ENCODE peak calls at places on chromosomes 5 and 9, in four cellular contexts. One of them, this sample, is unnamed.

GRCh38 chr9:35909687-35910612 is 660 bp downstream of the SPAAR start:
- DNase-seq in RWPE1: no peak
- DNase-seq in AG20443: no peak
- DNase-seq in Calu3: no peak
- DNase-seq in this sample: peak; percentile 67

GRCh38 chr5:60842859-60843692 is 993 bp downstream of the ELOVL7 start:
- DNase-seq in Calu3: peak; percentile 26
- DNase-seq in AG20443: peak; percentile 35
- DNase-seq in RWPE1: peak; percentile 51
- DNase-seq in this sample: no peak

GRCh38 chr5:116478461-116478860 is 96.2 kb downstream of the SEMA6A start:
- DNase-seq in AG20443: no peak
- DNase-seq in Calu3: no peak
- DNase-seq in RWPE1: no peak
- DNase-seq in this sample: no peak

GRCh38 chr5:83718195-83718825 is 2.3 kb downstream of the HAPLN1 start:
- DNase-seq in Calu3: peak; percentile 69
- DNase-seq in RWPE1: peak; percentile 72
- DNase-seq in AG20443: peak; percentile 63
- DNase-seq in this sample: no peak

GRCh38 chr9:22808876-22809275 is 362.3 kb downstream of the DMRTA1 start:
- DNase-seq in AG20443: no peak
- DNase-seq in Calu3: no peak
- DNase-seq in RWPE1: no peak
- DNase-seq in this sample: no peak

GRCh38 chr9:132210472-132211145 is 48.8 kb downstream of the NTNG2 start:
- DNase-seq in AG20443: no peak
- DNase-seq in RWPE1: peak; percentile 70
- DNase-seq in Calu3: no peak
- DNase-seq in this sample: no peak

GRCh38 chr5:91277093-91277626 is 106.0 kb downstream of the ARRDC3 start:
- DNase-seq in RWPE1: no peak
- DNase-seq in AG20443: no peak
- DNase-seq in Calu3: no peak
- DNase-seq in this sample: no peak

GRCh38 chr5:10856646-10857332 is 95.8 kb upstream of the DAP start:
- DNase-seq in RWPE1: peak; percentile 27
- DNase-seq in Calu3: peak; percentile 70
- DNase-seq in AG20443: peak; percentile 80
- DNase-seq in this sample: peak; percentile 38

GRCh38 chr5:151024440-151024839 is 4.0 kb downstream of the GPX3 start:
- DNase-seq in Calu3: no peak
- DNase-seq in AG20443: no peak
- DNase-seq in RWPE1: no peak
- DNase-seq in this sample: no peak

GRCh38 chr5:42851441-42851840 is 39.7 kb upstream of the SELENOP start:
- DNase-seq in AG20443: no peak
- DNase-seq in RWPE1: no peak
- DNase-seq in Calu3: no peak
- DNase-seq in this sample: no peak

GRCh38 chr5:168332042-168332441 is 40.6 kb downstream of the WWC1 start:
- DNase-seq in RWPE1: no peak
- DNase-seq in Calu3: no peak
- DNase-seq in AG20443: no peak
- DNase-seq in this sample: no peak

GRCh38 chr5:9408964-9409363 is 136.9 kb downstream of the SEMA5A start:
- DNase-seq in RWPE1: no peak
- DNase-seq in AG20443: no peak
- DNase-seq in Calu3: no peak
- DNase-seq in this sample: no peak

GRCh38 chr5:34914671-34915138 is 599 bp downstream of the RAD1 start:
- DNase-seq in Calu3: no peak
- DNase-seq in RWPE1: no peak
- DNase-seq in AG20443: peak; percentile 18
- DNase-seq in this sample: peak; percentile 30

GRCh38 chr5:57211039-57211438 is 37.2 kb downstream of the GPBP1 start:
- DNase-seq in Calu3: no peak
- DNase-seq in RWPE1: no peak
- DNase-seq in AG20443: no peak
- DNase-seq in this sample: no peak

GRCh38 chr5:140073296-140073695 is 30.2 kb upstream of the NRG2 start:
- DNase-seq in AG20443: peak; percentile 21
- DNase-seq in RWPE1: peak; percentile 45
- DNase-seq in Calu3: no peak
- DNase-seq in this sample: no peak

GRCh38 chr5:75389430-75389829 is 52.4 kb downstream of the HMGCR start:
- DNase-seq in Calu3: no peak
- DNase-seq in RWPE1: no peak
- DNase-seq in AG20443: no peak
- DNase-seq in this sample: no peak

GRCh38 chr5:79193643-79194042 is 42.3 kb upstream of the JMY start:
- DNase-seq in RWPE1: peak; percentile 32
- DNase-seq in AG20443: peak; percentile 31
- DNase-seq in Calu3: peak; percentile 30
- DNase-seq in this sample: no peak

GRCh38 chr9:133050142-133050541 is 11.6 kb upstream of the CEL start:
- DNase-seq in RWPE1: no peak
- DNase-seq in AG20443: no peak
- DNase-seq in Calu3: no peak
- DNase-seq in this sample: no peak

GRCh38 chr5:8333445-8333844 is 464.5 kb downstream of the MTRR start:
- DNase-seq in AG20443: no peak
- DNase-seq in RWPE1: no peak
- DNase-seq in Calu3: no peak
- DNase-seq in this sample: no peak

GRCh38 chr5:150561192-150561512 is 53.2 kb downstream of the NDST1 start:
- DNase-seq in RWPE1: no peak
- DNase-seq in AG20443: no peak
- DNase-seq in Calu3: no peak
- DNase-seq in this sample: no peak

GRCh38 chr9:115289757-115290208 is 171.8 kb upstream of the TNC start:
- DNase-seq in AG20443: no peak
- DNase-seq in Calu3: no peak
- DNase-seq in RWPE1: no peak
- DNase-seq in this sample: no peak

GRCh38 chr5:134041570-134042411 is 37.0 kb upstream of the VDAC1 start:
- DNase-seq in AG20443: no peak
- DNase-seq in RWPE1: no peak
- DNase-seq in Calu3: no peak
- DNase-seq in this sample: no peak

GRCh38 chr9:126420643-126421564 is 94.3 kb downstream of the MVB12B start:
- DNase-seq in AG20443: no peak
- DNase-seq in Calu3: peak; percentile 14
- DNase-seq in RWPE1: peak; percentile 81
- DNase-seq in this sample: no peak

GRCh38 chr5:104088876-104089778 is 526.5 kb upstream of the NUDT12 start:
- DNase-seq in AG20443: no peak
- DNase-seq in Calu3: no peak
- DNase-seq in RWPE1: no peak
- DNase-seq in this sample: no peak

GRCh38 chr9:133526721-133527321 is 2.1 kb upstream of the MYMK start:
- DNase-seq in RWPE1: no peak
- DNase-seq in AG20443: no peak
- DNase-seq in Calu3: no peak
- DNase-seq in this sample: no peak

GRCh38 chr5:58117491-58117890 is 342.4 kb downstream of the PLK2 start:
- DNase-seq in Calu3: no peak
- DNase-seq in RWPE1: no peak
- DNase-seq in AG20443: no peak
- DNase-seq in this sample: no peak

GRCh38 chr5:60379907-60380306 is 320.1 kb downstream of the DEPDC1B start:
- DNase-seq in Calu3: no peak
- DNase-seq in AG20443: no peak
- DNase-seq in RWPE1: no peak
- DNase-seq in this sample: no peak

GRCh38 chr9:37746448-37747270 is 6.9 kb upstream of the TRMT10B start:
- DNase-seq in Calu3: no peak
- DNase-seq in AG20443: no peak
- DNase-seq in RWPE1: no peak
- DNase-seq in this sample: no peak

GRCh38 chr9:14692536-14692917 is 705 bp downstream of the ZDHHC21 start:
- DNase-seq in RWPE1: no peak
- DNase-seq in Calu3: no peak
- DNase-seq in AG20443: peak; percentile 27
- DNase-seq in this sample: no peak

GRCh38 chr5:142823176-142823575 is 53.0 kb downstream of the ARHGAP26 start:
- DNase-seq in RWPE1: no peak
- DNase-seq in Calu3: no peak
- DNase-seq in AG20443: no peak
- DNase-seq in this sample: no peak

GRCh38 chr5:54997081-54997480 is 11.7 kb upstream of the ESM1 start:
- DNase-seq in RWPE1: no peak
- DNase-seq in Calu3: no peak
- DNase-seq in AG20443: peak; percentile 38
- DNase-seq in this sample: no peak

GRCh38 chr9:114908796-114909448 is 21.5 kb downstream of the TNFSF8 start:
- DNase-seq in Calu3: no peak
- DNase-seq in AG20443: no peak
- DNase-seq in RWPE1: no peak
- DNase-seq in this sample: no peak

GRCh38 chr5:68661237-68661636 is 432.6 kb upstream of the SLC30A5 start:
- DNase-seq in RWPE1: peak; percentile 17
- DNase-seq in AG20443: peak; percentile 53
- DNase-seq in Calu3: peak; percentile 16
- DNase-seq in this sample: no peak

GRCh38 chr9:126347911-126348760 is 21.5 kb downstream of the MVB12B start:
- DNase-seq in Calu3: no peak
- DNase-seq in RWPE1: no peak
- DNase-seq in AG20443: no peak
- DNase-seq in this sample: no peak

This sample was measured in left ventricle myocardium inferior.